ENCODE peak calls at places on chromosomes 5 and 9, in five cellular contexts. One of them, this sample, is unnamed.

GRCh38 chr9:12666813-12667212 is 26.4 kb upstream of the TYRP1 start:
- DNase-seq in GM04503: no peak
- DNase-seq in NCI-H1105 treated with DMSO at 0.1 percent for 48 hours: no peak
- DNase-seq in AG04449: no peak
- DNase-seq in NCI-H2081: peak
- DNase-seq in this sample: no peak

GRCh38 chr5:66807743-66808142 is 211.6 kb downstream of the MAST4 start:
- DNase-seq in NCI-H1105 treated with DMSO at 0.1 percent for 48 hours: peak
- DNase-seq in GM04503: no peak
- DNase-seq in NCI-H2081: peak
- DNase-seq in AG04449: no peak
- DNase-seq in this sample: no peak

GRCh38 chr5:114473541-114473940 is 111.7 kb downstream of the KCNN2 start:
- DNase-seq in GM04503: no peak
- DNase-seq in NCI-H2081: peak
- DNase-seq in AG04449: no peak
- DNase-seq in NCI-H1105 treated with DMSO at 0.1 percent for 48 hours: no peak
- DNase-seq in this sample: no peak

GRCh38 chr5:81778642-81779041 is 27.7 kb upstream of the SSBP2 start:
- DNase-seq in NCI-H1105 treated with DMSO at 0.1 percent for 48 hours: no peak
- DNase-seq in AG04449: no peak
- DNase-seq in NCI-H2081: no peak
- DNase-seq in GM04503: no peak
- DNase-seq in this sample: no peak

GRCh38 chr9:127897194-127897692 is 2.2 kb downstream of the ST6GALNAC6 start:
- DNase-seq in GM04503: no peak
- DNase-seq in NCI-H2081: no peak
- DNase-seq in NCI-H1105 treated with DMSO at 0.1 percent for 48 hours: no peak
- DNase-seq in AG04449: no peak
- DNase-seq in this sample: no peak

GRCh38 chr5:65485405-65485804 is 3.7 kb upstream of the ADAMTS6 start:
- DNase-seq in NCI-H1105 treated with DMSO at 0.1 percent for 48 hours: no peak
- DNase-seq in NCI-H2081: no peak
- DNase-seq in GM04503: no peak
- DNase-seq in AG04449: no peak
- DNase-seq in this sample: no peak

GRCh38 chr9:107425110-107426025 is 64.2 kb downstream of the KLF4 start:
- DNase-seq in AG04449: no peak
- DNase-seq in GM04503: no peak
- DNase-seq in NCI-H1105 treated with DMSO at 0.1 percent for 48 hours: no peak
- DNase-seq in NCI-H2081: no peak
- DNase-seq in this sample: peak

GRCh38 chr9:94818196-94818541 is 91.7 kb downstream of the AOPEP start:
- DNase-seq in NCI-H1105 treated with DMSO at 0.1 percent for 48 hours: no peak
- DNase-seq in NCI-H2081: no peak
- DNase-seq in GM04503: no peak
- DNase-seq in AG04449: no peak
- DNase-seq in this sample: no peak

GRCh38 chr5:103428411-103428871 is 134.1 kb downstream of the NUDT12 start:
- DNase-seq in NCI-H2081: peak
- DNase-seq in GM04503: no peak
- DNase-seq in NCI-H1105 treated with DMSO at 0.1 percent for 48 hours: peak
- DNase-seq in AG04449: no peak
- DNase-seq in this sample: no peak

GRCh38 chr9:137300607-137301085 is 1.4 kb downstream of the NRARP start:
- DNase-seq in NCI-H2081: no peak
- DNase-seq in GM04503: no peak
- DNase-seq in NCI-H1105 treated with DMSO at 0.1 percent for 48 hours: no peak
- DNase-seq in AG04449: no peak
- DNase-seq in this sample: peak

GRCh38 chr5:144203750-144204596 is 33.3 kb downstream of the KCTD16 start:
- DNase-seq in AG04449: no peak
- DNase-seq in NCI-H1105 treated with DMSO at 0.1 percent for 48 hours: peak
- DNase-seq in NCI-H2081: peak
- DNase-seq in GM04503: no peak
- DNase-seq in this sample: peak

GRCh38 chr9:101369286-101369685 is 15.5 kb downstream of the BAAT start:
- DNase-seq in NCI-H2081: no peak
- DNase-seq in NCI-H1105 treated with DMSO at 0.1 percent for 48 hours: no peak
- DNase-seq in GM04503: no peak
- DNase-seq in AG04449: no peak
- DNase-seq in this sample: no peak

GRCh38 chr9:88390371-88390990 is 2.2 kb downstream of the SPIN1 start:
- DNase-seq in NCI-H2081: no peak
- DNase-seq in GM04503: no peak
- DNase-seq in AG04449: no peak
- DNase-seq in NCI-H1105 treated with DMSO at 0.1 percent for 48 hours: no peak
- DNase-seq in this sample: no peak

GRCh38 chr5:80184235-80185023 is 71.4 kb downstream of the SERINC5 start:
- DNase-seq in AG04449: no peak
- DNase-seq in NCI-H2081: peak
- DNase-seq in GM04503: no peak
- DNase-seq in NCI-H1105 treated with DMSO at 0.1 percent for 48 hours: peak
- DNase-seq in this sample: peak

GRCh38 chr9:95091971-95092320 is 225.6 kb downstream of the FANCC start:
- DNase-seq in GM04503: no peak
- DNase-seq in NCI-H2081: no peak
- DNase-seq in AG04449: no peak
- DNase-seq in NCI-H1105 treated with DMSO at 0.1 percent for 48 hours: no peak
- DNase-seq in this sample: no peak

GRCh38 chr5:131633830-131634229 is 1.2 kb downstream of the RAPGEF6 start:
- DNase-seq in NCI-H2081: no peak
- DNase-seq in NCI-H1105 treated with DMSO at 0.1 percent for 48 hours: no peak
- DNase-seq in AG04449: no peak
- DNase-seq in GM04503: no peak
- DNase-seq in this sample: peak

GRCh38 chr5:147216552-147217154 is 18.2 kb upstream of the STK32A start:
- DNase-seq in GM04503: no peak
- DNase-seq in NCI-H2081: no peak
- DNase-seq in NCI-H1105 treated with DMSO at 0.1 percent for 48 hours: no peak
- DNase-seq in AG04449: no peak
- DNase-seq in this sample: peak

GRCh38 chr5:31663519-31663918 is 24.6 kb downstream of the PDZD2 start:
- DNase-seq in NCI-H2081: no peak
- DNase-seq in AG04449: no peak
- DNase-seq in NCI-H1105 treated with DMSO at 0.1 percent for 48 hours: no peak
- DNase-seq in GM04503: peak
- DNase-seq in this sample: no peak

GRCh38 chr9:72633966-72634365 is 112.6 kb downstream of the TMC1 start:
- DNase-seq in NCI-H2081: no peak
- DNase-seq in GM04503: no peak
- DNase-seq in NCI-H1105 treated with DMSO at 0.1 percent for 48 hours: no peak
- DNase-seq in AG04449: no peak
- DNase-seq in this sample: no peak

GRCh38 chr5:88394531-88395185 is 126.0 kb upstream of the TMEM161B start:
- DNase-seq in NCI-H2081: no peak
- DNase-seq in NCI-H1105 treated with DMSO at 0.1 percent for 48 hours: no peak
- DNase-seq in AG04449: no peak
- DNase-seq in GM04503: no peak
- DNase-seq in this sample: no peak

GRCh38 chr5:138975098-138975847 is 100.1 kb upstream of the LRRTM2 start:
- DNase-seq in NCI-H1105 treated with DMSO at 0.1 percent for 48 hours: no peak
- DNase-seq in AG04449: no peak
- DNase-seq in NCI-H2081: no peak
- DNase-seq in GM04503: peak
- DNase-seq in this sample: peak

GRCh38 chr9:20395671-20396070 is 226.6 kb downstream of the MLLT3 start:
- DNase-seq in AG04449: no peak
- DNase-seq in GM04503: no peak
- DNase-seq in NCI-H1105 treated with DMSO at 0.1 percent for 48 hours: peak
- DNase-seq in NCI-H2081: no peak
- DNase-seq in this sample: no peak

GRCh38 chr9:35948901-35949318 is 9.0 kb downstream of the OR2S2 start:
- DNase-seq in NCI-H1105 treated with DMSO at 0.1 percent for 48 hours: no peak
- DNase-seq in AG04449: no peak
- DNase-seq in GM04503: no peak
- DNase-seq in NCI-H2081: no peak
- DNase-seq in this sample: no peak

GRCh38 chr5:119315516-119315949 is 40.3 kb upstream of the TNFAIP8 start:
- DNase-seq in NCI-H2081: peak
- DNase-seq in NCI-H1105 treated with DMSO at 0.1 percent for 48 hours: peak
- DNase-seq in GM04503: no peak
- DNase-seq in AG04449: no peak
- DNase-seq in this sample: no peak

GRCh38 chr9:129834489-129835127 is 467 bp downstream of the C9orf78 start:
- DNase-seq in NCI-H2081: no peak
- DNase-seq in NCI-H1105 treated with DMSO at 0.1 percent for 48 hours: no peak
- DNase-seq in AG04449: no peak
- DNase-seq in GM04503: no peak
- DNase-seq in this sample: no peak

GRCh38 chr5:140633081-140633471 is at the start of gene CD14:
- DNase-seq in NCI-H2081: no peak
- DNase-seq in AG04449: no peak
- DNase-seq in GM04503: peak
- DNase-seq in NCI-H1105 treated with DMSO at 0.1 percent for 48 hours: no peak
- DNase-seq in this sample: peak

GRCh38 chr5:886051-886450 is 6.5 kb downstream of the BRD9 start:
- DNase-seq in AG04449: no peak
- DNase-seq in NCI-H2081: no peak
- DNase-seq in NCI-H1105 treated with DMSO at 0.1 percent for 48 hours: no peak
- DNase-seq in GM04503: no peak
- DNase-seq in this sample: no peak

GRCh38 chr9:129483467-129484324 is 137.2 kb downstream of the C9orf50 start:
- DNase-seq in AG04449: no peak
- DNase-seq in NCI-H2081: peak
- DNase-seq in NCI-H1105 treated with DMSO at 0.1 percent for 48 hours: peak
- DNase-seq in GM04503: no peak
- DNase-seq in this sample: no peak

GRCh38 chr5:172775326-172776234 is 4.6 kb upstream of the DUSP1 start:
- DNase-seq in NCI-H1105 treated with DMSO at 0.1 percent for 48 hours: no peak
- DNase-seq in AG04449: peak
- DNase-seq in GM04503: peak
- DNase-seq in NCI-H2081: no peak
- DNase-seq in this sample: no peak

GRCh38 chr5:97536683-97537082 is 353.6 kb upstream of the RIOK2 start:
- DNase-seq in AG04449: no peak
- DNase-seq in NCI-H2081: no peak
- DNase-seq in GM04503: no peak
- DNase-seq in NCI-H1105 treated with DMSO at 0.1 percent for 48 hours: no peak
- DNase-seq in this sample: no peak

This sample was measured in SHP77.